ENCODE peak calls at places on chromosome 14, in five cellular contexts. V, X, G, Q and T are unnamed samples.
A peak's percentile ranks its signal among the peaks of the same experiment; 100 is the strongest.

GRCh38 chr14:61557262-61557661 is 138.1 kb upstream of the HIF1A start:
- DNase-seq in V (no peak), X (no peak), G (no peak), Q (no peak), T (no peak)

GRCh38 chr14:80930095-80930494 is 11.4 kb downstream of the CEP128 start:
- DNase-seq in V (no peak), X (no peak), G (no peak), Q (no peak), T (no peak)

GRCh38 chr14:23437142-23438129 is 2.0 kb upstream of the MYH7 start:
- DNase-seq in V (no peak), X (no peak), G (no peak), Q (no peak), T (no peak)

GRCh38 chr14:64137657-64138290 is 156.4 kb downstream of the ESR2 start:
- DNase-seq in V (no peak), X (no peak), G (no peak), Q (no peak), T (no peak)

GRCh38 chr14:66015046-66015780 is 471.0 kb upstream of the CCDC196 start:
- DNase-seq in V (no peak), X (no peak), G (no peak), Q (no peak), T (no peak)

GRCh38 chr14:36817071-36817930 is 155.6 kb downstream of the PAX9 start:
- DNase-seq in V (no peak), X (no peak), G (no peak), Q (no peak), T (no peak)

GRCh38 chr14:30710870-30711269 is 88.8 kb downstream of the SCFD1 start:
- DNase-seq in V (no peak), X (peak; percentile 7), G (no peak), Q (no peak), T (no peak)

GRCh38 chr14:75589896-75590295 is 11.5 kb downstream of the FLVCR2 start:
- DNase-seq in V (no peak), X (no peak), G (no peak), Q (no peak), T (no peak)

GRCh38 chr14:68312884-68313725 is 479.8 kb downstream of the ZFP36L1 start:
- DNase-seq in V (no peak), X (no peak), G (no peak), Q (no peak), T (no peak)

GRCh38 chr14:99829450-99829849 is 36.2 kb downstream of the EML1 start:
- DNase-seq in V (no peak), X (no peak), G (no peak), Q (no peak), T (no peak)